ENCODE peak calls at places on chromosomes 2 and 18, in five cellular contexts. S, L, K, X and Y are unnamed samples.
A peak's percentile ranks its signal among the peaks of the same experiment; 100 is the strongest.

GRCh38 chr2:220660277-220661155 is 911.6 kb downstream of the EPHA4 start:
- DNase-seq in S (no peak), L (peak; percentile 37), K (peak; percentile 19), X (peak; percentile 94), Y (no peak)

GRCh38 chr18:24482826-24483225 is 22.4 kb downstream of the HRH4 start:
- DNase-seq in S (peak; percentile 28), L (no peak), K (no peak), X (no peak), Y (no peak)

GRCh38 chr2:146461068-146461467 is 1383.8 kb upstream of the ACVR2A start:
- DNase-seq in S (no peak), L (no peak), K (no peak), X (no peak), Y (no peak)

GRCh38 chr18:6120820-6121279 is 225.5 kb upstream of the TMEM200C start:
- DNase-seq in S (no peak), L (no peak), K (no peak), X (no peak), Y (no peak)

GRCh38 chr2:131039908-131040660 is 53.2 kb downstream of the FAM168B start:
- DNase-seq in S (no peak), L (no peak), K (no peak), X (no peak), Y (no peak)

GRCh38 chr2:46805401-46805951 is 110.1 kb downstream of the MCFD2 start:
- DNase-seq in S (no peak), L (no peak), K (no peak), X (no peak), Y (no peak)

GRCh38 chr2:157905092-157905491 is 29.0 kb upstream of the ACVR1 start:
- DNase-seq in S (no peak), L (no peak), K (no peak), X (no peak), Y (no peak)

GRCh38 chr2:215405722-215406581 is 29.9 kb downstream of the FN1 start:
- DNase-seq in S (no peak), L (no peak), K (no peak), X (no peak), Y (no peak)

GRCh38 chr18:3037423-3037915 is 24.5 kb upstream of the LPIN2 start:
- DNase-seq in S (no peak), L (no peak), K (peak; percentile 26), X (peak; percentile 94), Y (no peak)

GRCh38 chr2:133138693-133139092 is 429.6 kb downstream of the NCKAP5 start:
- DNase-seq in S (no peak), L (peak; percentile 15), K (no peak), X (peak; percentile 72), Y (peak; percentile 17)

GRCh38 chr2:131542438-131543384 is 15.0 kb downstream of the CCDC74A start:
- DNase-seq in S (no peak), L (no peak), K (no peak), X (no peak), Y (no peak)

GRCh38 chr18:44917184-44917864 is 236.6 kb downstream of the SETBP1 start:
- DNase-seq in S (no peak), L (no peak), K (no peak), X (no peak), Y (no peak)

GRCh38 chr18:27713037-27713726 is 463.7 kb downstream of the CDH2 start:
- DNase-seq in S (peak; percentile 41), L (peak; percentile 41), K (no peak), X (no peak), Y (no peak)

GRCh38 chr2:123566291-123566946 is 458.7 kb upstream of the CNTNAP5 start:
- DNase-seq in S (no peak), L (no peak), K (no peak), X (peak; percentile 77), Y (peak; percentile 11)

GRCh38 chr2:77270433-77270832 is 251.7 kb downstream of the LRRTM4 start:
- DNase-seq in S (no peak), L (no peak), K (no peak), X (peak; percentile 2), Y (no peak)

GRCh38 chr2:12501469-12502147 is 215.1 kb upstream of the TRIB2 start:
- DNase-seq in S (no peak), L (no peak), K (no peak), X (peak; percentile 32), Y (no peak)

GRCh38 chr2:201809633-201810032 is 3.3 kb downstream of the CDK15 start:
- DNase-seq in S (no peak), L (no peak), K (no peak), X (no peak), Y (no peak)

GRCh38 chr18:24561369-24561768 is 100.9 kb downstream of the HRH4 start:
- DNase-seq in S (peak; percentile 42), L (no peak), K (no peak), X (no peak), Y (no peak)

GRCh38 chr2:207233731-207234130 is 68.0 kb upstream of the KLF7 start:
- DNase-seq in S (no peak), L (no peak), K (no peak), X (no peak), Y (no peak)

GRCh38 chr18:32661486-32662299 is 111.1 kb downstream of the KLHL14 start:
- DNase-seq in S (no peak), L (peak; percentile 15), K (peak; percentile 90), X (peak; percentile 88), Y (no peak)

GRCh38 chr2:75476778-75477177 is 84.0 kb downstream of the EVA1A start:
- DNase-seq in S (peak; percentile 30), L (no peak), K (peak; percentile 25), X (peak; percentile 74), Y (no peak)

GRCh38 chr2:97992836-97993825 is 2.6 kb downstream of the TMEM131 start:
- DNase-seq in S (no peak), L (no peak), K (no peak), X (peak; percentile 81), Y (no peak)

GRCh38 chr2:220969348-220969747 is 602.8 kb downstream of the EPHA4 start:
- DNase-seq in S (no peak), L (no peak), K (no peak), X (no peak), Y (no peak)

GRCh38 chr2:46392561-46393351 is 86.6 kb upstream of the TMEM247 start:
- DNase-seq in S (peak; percentile 82), L (no peak), K (no peak), X (no peak), Y (no peak)

GRCh38 chr2:142867161-142867560 is 10.3 kb upstream of the KYNU start:
- DNase-seq in S (no peak), L (no peak), K (no peak), X (peak; percentile 95), Y (no peak)

GRCh38 chr18:23306842-23307241 is 146.2 kb upstream of the RIOK3 start:
- DNase-seq in S (no peak), L (no peak), K (no peak), X (no peak), Y (no peak)

GRCh38 chr2:28390857-28391563 is 1.6 kb upstream of the FOSL2 start:
- DNase-seq in S (peak; percentile 87), L (peak; percentile 59), K (no peak), X (peak; percentile 78), Y (peak; percentile 51)